ENCODE peak calls at places on chromosomes 4 and X, in four cellular contexts. D is activated T-helper 1 cell treated with Interleukin-2 at 50 U/mL for 16 hours; R is stromal cell of bone marrow; Q is activated CD8-positive, alpha-beta memory T cell treated with anti-CD3 and anti-CD28 coated beads for 48 hours. A is an unnamed sample.

GRCh38 chrX:129145898-129146297 is 377.4 kb downstream of the SMARCA1 start:
- DNase-seq in Q (no peak), R (no peak), D (no peak), A (no peak)

GRCh38 chr4:41014158-41014557 is 200.2 kb downstream of the APBB2 start:
- DNase-seq in D (no peak), Q (no peak), R (no peak), A (no peak)

GRCh38 chr4:148397006-148397673 is 45.1 kb downstream of the NR3C2 start:
- DNase-seq in R (no peak), Q (no peak), D (no peak), A (no peak)

GRCh38 chr4:95155759-95156451 is 392.9 kb downstream of the UNC5C start:
- DNase-seq in D (no peak), R (peak), Q (no peak), A (peak)

GRCh38 chr4:106868381-106869035 is 167.6 kb downstream of the DKK2 start:
- DNase-seq in Q (no peak), R (peak), D (no peak), A (peak)

GRCh38 chrX:68504237-68504636 is 5.4 kb downstream of the YIPF6 start:
- DNase-seq in D (no peak), Q (no peak), R (no peak), A (peak)

GRCh38 chr4:1047976-1048780 is 36.8 kb downstream of the FGFRL1 start:
- DNase-seq in R (no peak), Q (no peak), D (no peak), A (no peak)

GRCh38 chrX:44428989-44429627 is 85.6 kb upstream of the EFHC2 start:
- DNase-seq in D (no peak), Q (no peak), R (no peak), A (no peak)

GRCh38 chr4:177380730-177381287 is 61.4 kb downstream of the AGA start:
- DNase-seq in Q (no peak), R (no peak), D (no peak), A (no peak)

GRCh38 chr4:48149971-48150370 is 15.9 kb upstream of the TXK start:
- DNase-seq in D (no peak), R (no peak), Q (no peak), A (no peak)

GRCh38 chrX:153770606-153771175 is 6.6 kb downstream of the PLXNB3 start:
- DNase-seq in R (no peak), Q (no peak), D (no peak), A (no peak)

GRCh38 chr4:9924750-9925149 is 96.5 kb downstream of the SLC2A9 start:
- DNase-seq in D (no peak), Q (no peak), R (no peak), A (peak)

GRCh38 chr4:128285085-128286023 is 2.3 kb downstream of the PGRMC2 start:
- DNase-seq in D (no peak), R (peak), Q (no peak), A (peak)

GRCh38 chr4:169957785-169958184 is 68.4 kb downstream of the MFAP3L start:
- DNase-seq in R (no peak), Q (no peak), D (no peak), A (no peak)

GRCh38 chrX:105221374-105221773 is 880 bp upstream of the TEX13A start:
- DNase-seq in D (no peak), Q (no peak), R (no peak), A (no peak)

GRCh38 chrX:54288277-54288676 is 69.6 kb downstream of the WNK3 start:
- DNase-seq in R (no peak), D (no peak), Q (no peak), A (no peak)

GRCh38 chrX:27679281-27679680 is 89.1 kb downstream of the DCAF8L2 start:
- DNase-seq in Q (no peak), D (no peak), R (peak), A (no peak)

GRCh38 chr4:90025248-90025647 is 101.9 kb upstream of the CCSER1 start:
- DNase-seq in Q (no peak), D (no peak), R (no peak), A (peak)

GRCh38 chr4:1278336-1278670 is 11.4 kb upstream of the MAEA start:
- DNase-seq in R (no peak), Q (no peak), D (no peak), A (no peak)

GRCh38 chr4:336099-336892 is 1.3 kb upstream of the ZNF141 start:
- DNase-seq in R (no peak), Q (no peak), D (peak), A (no peak)

GRCh38 chr4:184895012-184895795 is 69.4 kb upstream of the ACSL1 start:
- DNase-seq in R (no peak), D (no peak), Q (no peak), A (no peak)

GRCh38 chr4:182938213-182938645 is 21.0 kb upstream of the DCTD start:
- DNase-seq in D (peak), Q (no peak), R (no peak), A (peak)

GRCh38 chr4:154158756-154159155 is 332.8 kb downstream of the DCHS2 start:
- DNase-seq in D (no peak), R (no peak), Q (no peak), A (no peak)

GRCh38 chr4:97072666-97073065 is 1070.6 kb downstream of the STPG2 start:
- DNase-seq in D (no peak), Q (no peak), R (no peak), A (no peak)

GRCh38 chr4:176791591-176792347 is 953 bp downstream of the VEGFC start:
- DNase-seq in D (no peak), Q (no peak), R (no peak), A (peak)

GRCh38 chrX:151488677-151489076 is 74.8 kb upstream of the PASD1 start:
- DNase-seq in R (no peak), D (no peak), Q (no peak), A (no peak)

GRCh38 chrX:148658115-148658725 is 157.8 kb downstream of the AFF2 start:
- DNase-seq in Q (no peak), D (no peak), R (no peak), A (no peak)

GRCh38 chr4:182248295-182248694 is 5.1 kb downstream of the TENM3 start:
- DNase-seq in R (no peak), Q (no peak), D (no peak), A (no peak)

GRCh38 chr4:77014256-77014655 is 61.5 kb downstream of the CCNI start:
- DNase-seq in Q (no peak), R (no peak), D (no peak), A (no peak)

GRCh38 chrX:39327255-39327654 is 526.0 kb downstream of the MID1IP1 start:
- DNase-seq in R (no peak), D (no peak), Q (no peak), A (no peak)

GRCh38 chr4:141541851-141542250 is 94.5 kb upstream of the IL15 start:
- DNase-seq in Q (no peak), R (peak), D (no peak), A (peak)